ENCODE peak calls at places on chromosome 17, in four cellular contexts. G is A673, P is hepatocyte, R is ovary. E is an unnamed sample.

GRCh38 chr17:65055708-65056638 is 567 bp downstream of the GNA13 start:
- DNase-seq in G (peak; percentile 42), R (peak; percentile 59), P (peak; percentile 69), E (peak; percentile 94)

GRCh38 chr17:10087333-10087732 is 111.1 kb downstream of the GAS7 start:
- DNase-seq in R (no peak), G (no peak), P (no peak), E (no peak)

GRCh38 chr17:35214192-35214591 is 20.0 kb upstream of the SLC35G3 start:
- DNase-seq in G (peak; percentile 22), P (no peak), R (no peak), E (no peak)

GRCh38 chr17:20997711-20998570 is 44.9 kb downstream of the USP22 start:
- DNase-seq in R (no peak), G (no peak), P (peak; percentile 5), E (peak; percentile 67)

GRCh38 chr17:29697371-29697770 is 74.7 kb upstream of the CORO6 start:
- DNase-seq in G (no peak), R (no peak), P (no peak), E (no peak)

GRCh38 chr17:74190154-74190553 is 13.3 kb upstream of the RPL38 start:
- DNase-seq in R (no peak), G (peak; percentile 67), P (peak; percentile 26), E (no peak)

GRCh38 chr17:70629902-70630301 is 460.6 kb downstream of the KCNJ2 start:
- DNase-seq in G (no peak), P (no peak), R (no peak), E (no peak)

GRCh38 chr17:79095345-79096055 is 20.9 kb downstream of the ENGASE start:
- DNase-seq in P (no peak), G (no peak), R (no peak), E (no peak)

GRCh38 chr17:67993998-67994361 is 2.3 kb downstream of the C17orf58 start:
- DNase-seq in P (no peak), G (no peak), R (no peak), E (no peak)

GRCh38 chr17:17812211-17813054 is 24.4 kb downstream of the SREBF1 start:
- DNase-seq in G (peak; percentile 76), R (peak; percentile 85), P (peak; percentile 75), E (peak; percentile 92)

GRCh38 chr17:5069724-5070123 is 8.5 kb upstream of the ZFP3 start:
- DNase-seq in P (no peak), R (no peak), G (no peak), E (no peak)

GRCh38 chr17:81277421-81277820 is 17.7 kb downstream of the SLC38A10 start:
- DNase-seq in G (no peak), R (peak; percentile 60), P (peak; percentile 32), E (no peak)
- H3K4me3 ChIP-seq in G (no peak overlapping the region), R (no peak overlapping the region), P (no peak overlapping the region), E (no peak overlapping the region)

GRCh38 chr17:2173005-2173404 is 118.1 kb downstream of the HIC1 start:
- DNase-seq in G (no peak), P (no peak), R (no peak), E (no peak)

GRCh38 chr17:2174471-2175293 is 119.8 kb downstream of the HIC1 start:
- DNase-seq in R (peak; percentile 73), P (peak; percentile 76), G (no peak), E (peak; percentile 84)

GRCh38 chr17:2171725-2172446 is 117.0 kb downstream of the HIC1 start:
- DNase-seq in R (peak; percentile 91), P (peak; percentile 88), G (no peak), E (no peak)

GRCh38 chr17:2174048-2174447 is 119.1 kb downstream of the HIC1 start:
- DNase-seq in P (no peak), R (no peak), G (no peak), E (no peak)

GRCh38 chr17:2172447-2172938 is 117.6 kb downstream of the HIC1 start:
- DNase-seq in P (peak; percentile 59), G (no peak), R (peak; percentile 53), E (no peak)
- H3K4me1 ChIP-seq in P (peaks cover 56% of the 10 kb centered on the region), G (peaks cover 11% of the 10 kb centered on the region), R (peaks cover 36% of the 10 kb centered on the region), E (peaks cover 21% of the 10 kb centered on the region)

GRCh38 chr17:57515662-57516211 is 229.4 kb downstream of the CCDC182 start:
- DNase-seq in P (no peak), R (no peak), G (no peak), E (no peak)
- TF ChIP-seq CTCF in P (no peak), R (no peak), G (peak; percentile 23), E (no peak)

GRCh38 chr17:78040561-78041400 is 82.3 kb downstream of the TNRC6C start:
- DNase-seq in G (peak; percentile 81), R (peak; percentile 47), P (peak; percentile 30), E (peak; percentile 81)

GRCh38 chr17:78043031-78043430 is 84.5 kb downstream of the TNRC6C start:
- DNase-seq in R (no peak), P (no peak), G (no peak), E (no peak)

GRCh38 chr17:78039581-78039980 is 81.1 kb downstream of the TNRC6C start:
- DNase-seq in G (no peak), P (no peak), R (no peak), E (no peak)

GRCh38 chr17:78042542-78042941 is 84.0 kb downstream of the TNRC6C start:
- DNase-seq in G (no peak), P (no peak), R (no peak), E (no peak)

GRCh38 chr17:78041401-78042179 is 83.1 kb downstream of the TNRC6C start:
- DNase-seq in P (no peak), R (no peak), G (peak; percentile 36), E (no peak)
- H3K4me3 ChIP-seq in P (no peak overlapping the region), R (peak overlapping the region; percentile 55), G (peak overlapping the region; percentile 61), E (peak overlapping the region; percentile 37)

DNA sequence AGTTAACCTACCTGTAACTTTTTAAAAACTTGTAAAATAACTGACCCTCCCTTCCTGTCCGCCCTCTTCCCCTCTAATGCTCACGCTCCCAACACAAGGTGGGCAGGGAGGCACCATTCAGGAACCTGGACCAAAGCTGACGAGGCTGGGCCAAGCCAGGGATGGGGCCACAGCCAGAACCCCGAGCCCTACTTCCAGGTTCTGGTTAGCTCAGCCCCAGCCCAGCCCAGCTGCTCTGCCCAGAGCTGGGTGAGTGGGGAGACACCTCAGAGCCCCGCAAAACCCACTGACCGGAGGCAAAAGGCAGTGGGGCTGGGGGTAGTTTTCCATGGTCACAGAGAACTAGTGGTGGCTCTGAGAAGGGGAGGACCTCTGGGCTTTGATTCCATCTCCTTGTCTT is 7.4 kb downstream of the CNP start:
- DNase-seq in G (no peak), P (no peak), R (no peak), E (no peak)
- H3K4me1 ChIP-seq in G (no peaks in the 10 kb centered on the region), P (no peaks in the 10 kb centered on the region), R (peaks cover 6% of the 10 kb centered on the region), E (peaks cover 70% of the 10 kb centered on the region)

GRCh38 chr17:16351831-16352230 is 1.4 kb downstream of the CENPV start:
- DNase-seq in P (no peak), R (no peak), G (no peak), E (no peak)

GRCh38 chr17:16352303-16352837 is 899 bp downstream of the CENPV start:
- DNase-seq in G (peak; percentile 69), R (peak; percentile 27), P (peak; percentile 66), E (peak; percentile 77)

GRCh38 chr17:16354585-16354984 is 1.3 kb upstream of the CENPV start:
- DNase-seq in P (no peak), R (no peak), G (no peak), E (no peak)

GRCh38 chr17:16353702-16354174 is 469 bp upstream of the CENPV start:
- DNase-seq in P (no peak), R (no peak), G (no peak), E (no peak)

GRCh38 chr17:16352838-16353701 is at the start of gene CENPV:
- DNase-seq in P (peak; percentile 85), R (peak; percentile 48), G (peak; percentile 78), E (peak; percentile 89)
- TF ChIP-seq CTCF in P (no peak), R (no peak), G (no peak), E (no peak)

GRCh38 chr17:6713918-6714271 is 726 bp upstream of the SLC13A5 start:
- DNase-seq in G (no peak), P (no peak), R (no peak), E (no peak)
- H3K4me3 ChIP-seq in G (no peak overlapping the region), P (peak overlapping the region; percentile 17), R (no peak overlapping the region), E (peak overlapping the region; percentile 36)

GRCh38 chr17:39629894-39630293 is 3.1 kb downstream of the PPP1R1B start:
- DNase-seq in P (no peak), R (no peak), G (no peak), E (no peak)
- H3K4me1 ChIP-seq in P (peaks cover 34% of the 10 kb centered on the region), R (peaks cover 1% of the 10 kb centered on the region), G (peaks cover 6% of the 10 kb centered on the region), E (peaks cover 19% of the 10 kb centered on the region)

GRCh38 chr17:22692801-22693171 is 1000.5 kb downstream of the KCNJ18 start:
- DNase-seq in R (no peak), G (no peak), P (no peak), E (no peak)

GRCh38 chr17:22692066-22692800 is 999.9 kb downstream of the KCNJ18 start:
- DNase-seq in G (no peak), R (no peak), P (no peak), E (peak; percentile 54)

GRCh38 chr17:22695228-22695619 is 1002.9 kb downstream of the KCNJ18 start:
- DNase-seq in P (no peak), G (no peak), R (no peak), E (no peak)

DNA sequence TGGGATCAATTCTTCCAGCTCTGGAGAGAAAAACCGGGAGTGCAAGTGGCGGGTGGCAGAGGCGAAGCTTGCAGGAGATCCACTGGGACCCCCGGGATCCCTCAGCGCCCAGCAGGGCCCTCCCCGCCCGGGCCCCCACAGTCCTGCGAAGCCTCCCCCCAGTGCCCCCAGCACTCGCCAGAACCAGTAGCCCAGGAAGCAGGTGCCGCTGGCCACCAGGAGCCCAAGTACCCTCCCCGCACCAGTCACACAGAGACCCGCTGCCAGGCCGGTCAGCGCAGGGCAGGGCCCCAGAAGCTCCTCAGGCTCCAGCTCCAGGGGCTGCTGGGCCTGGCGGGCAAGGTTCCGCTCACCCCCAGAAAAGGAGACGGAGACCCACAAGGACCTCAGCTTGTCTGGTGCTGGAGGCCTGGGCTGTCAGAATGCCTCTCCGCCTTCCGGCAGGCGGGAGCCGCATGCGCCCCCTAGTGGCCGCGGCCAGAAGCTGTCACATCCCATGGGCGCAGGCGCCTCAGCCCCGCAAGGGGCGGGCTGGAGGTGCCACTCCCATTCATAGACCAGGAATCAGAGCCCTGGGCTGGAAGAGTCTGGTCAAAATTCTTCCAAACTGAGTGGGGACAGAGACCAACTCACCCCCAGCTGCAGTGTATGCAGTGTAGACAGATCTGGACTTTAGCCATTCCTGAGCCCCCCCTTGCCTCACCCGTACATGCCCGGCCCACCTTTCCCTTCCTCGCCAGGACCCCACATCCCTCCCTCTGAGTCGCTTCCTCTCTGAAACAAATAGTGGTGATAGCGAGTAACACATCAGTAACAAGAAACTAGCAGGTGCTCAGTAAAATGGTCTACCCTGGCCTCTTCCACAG is 1002.3 kb downstream of the KCNJ18 start:
- DNase-seq in R (no peak), P (no peak), G (no peak), E (no peak)
- TF ChIP-seq CTCF in R (no peak), P (no peak), G (peak; percentile 30), E (no peak)

DNA sequence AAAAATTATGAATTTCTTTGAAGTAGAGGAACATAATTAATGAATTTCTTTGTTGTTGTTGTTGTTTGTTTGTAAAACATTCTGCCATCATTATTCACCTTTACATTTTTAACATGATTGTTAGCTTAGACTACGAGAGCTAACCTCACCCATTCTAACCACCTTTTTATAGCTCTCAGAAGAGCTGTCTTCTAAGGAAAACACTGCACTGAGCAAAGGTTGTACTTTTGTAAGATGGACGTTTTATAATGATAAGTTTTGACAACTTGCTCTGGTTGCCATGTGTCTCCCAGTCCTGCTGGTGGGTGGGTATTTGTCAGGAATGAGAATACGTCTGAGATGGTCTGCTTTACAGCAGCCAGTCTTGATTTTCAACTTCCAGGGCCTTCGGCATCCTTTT is 270.4 kb upstream of the TBX2 start:
- DNase-seq in R (no peak), P (peak; percentile 17), G (no peak), E (no peak)
- H3K4me3 ChIP-seq in R (no peak overlapping the region), P (no peak overlapping the region), G (no peak overlapping the region), E (no peak overlapping the region)